ENCODE peak calls at places on chromosomes 16 and 17, in five cellular contexts. Q is A549, M is K562, S is HepG2, V is GM12878. X is an unnamed sample.

GRCh38 chr16:84356591-84357116 is 11.7 kb upstream of the ATP2C2 start:
- DNase-seq in Q (no peak), M (no peak), S (peak; percentile 68), V (no peak), X (no peak)

GRCh38 chr17:28053044-28053670 is 10.7 kb downstream of the NLK start:
- DNase-seq in Q (no peak), M (no peak), S (no peak), V (no peak), X (no peak)

GRCh38 chr16:8396463-8396862 is 193.8 kb downstream of the TMEM114 start:
- DNase-seq in Q (no peak), M (no peak), S (no peak), V (no peak), X (no peak)

GRCh38 chr16:50203681-50204080 is 50.6 kb downstream of the TENT4B start:
- DNase-seq in Q (no peak), M (no peak), S (no peak), V (no peak), X (no peak)

GRCh38 chr16:24318670-24319069 is 62.5 kb downstream of the CACNG3 start:
- DNase-seq in Q (no peak), M (no peak), S (no peak), V (no peak), X (peak; percentile 71)

GRCh38 chr17:8120520-8121443 is 2.5 kb upstream of the ALOXE3 start:
- DNase-seq in Q (peak; percentile 93), M (peak; percentile 59), S (no peak), V (peak; percentile 63), X (peak; percentile 90)

GRCh38 chr17:69056179-69056823 is 4.4 kb downstream of the ABCA9 start:
- DNase-seq in Q (no peak), M (no peak), S (no peak), V (no peak), X (no peak)

GRCh38 chr17:61809816-61810392 is 53.4 kb downstream of the BRIP1 start:
- DNase-seq in Q (no peak), M (no peak), S (no peak), V (no peak), X (no peak)

GRCh38 chr16:75288596-75289120 is 37.2 kb upstream of the BCAR1 start:
- DNase-seq in Q (no peak), M (no peak), S (no peak), V (peak; percentile 55), X (no peak)

GRCh38 chr16:29674188-29674587 is 4.8 kb upstream of the QPRT start:
- DNase-seq in Q (no peak), M (no peak), S (no peak), V (no peak), X (no peak)

GRCh38 chr16:27947696-27948095 is 115.8 kb downstream of the GSG1L start:
- DNase-seq in Q (no peak), M (no peak), S (no peak), V (no peak), X (no peak)

GRCh38 chr16:72467157-72467759 is 295.3 kb upstream of the PMFBP1 start:
- DNase-seq in Q (peak; percentile 57), M (peak; percentile 7), S (peak; percentile 69), V (no peak), X (peak; percentile 81)

GRCh38 chr17:7883781-7884386 is 4.7 kb upstream of the CHD3 start:
- DNase-seq in Q (peak; percentile 66), M (peak; percentile 42), S (no peak), V (no peak), X (no peak)

GRCh38 chr16:17544785-17545184 is 74.0 kb upstream of the XYLT1 start:
- DNase-seq in Q (peak; percentile 7), M (peak; percentile 66), S (no peak), V (no peak), X (peak; percentile 81)

GRCh38 chr17:61400058-61400785 is 579 bp downstream of the TBX2 start:
- DNase-seq in Q (peak; percentile 71), M (no peak), S (no peak), V (no peak), X (peak; percentile 52)

GRCh38 chr17:79047923-79048825 is 24.2 kb downstream of the C1QTNF1 start:
- DNase-seq in Q (no peak), M (no peak), S (no peak), V (no peak), X (no peak)

GRCh38 chr17:68514809-68515208 is 2.6 kb downstream of the PRKAR1A start:
- DNase-seq in Q (peak; percentile 20), M (no peak), S (peak; percentile 21), V (no peak), X (no peak)

GRCh38 chr16:29315916-29316517 is 90.5 kb downstream of the NPIPB11 start:
- DNase-seq in Q (no peak), M (no peak), S (no peak), V (no peak), X (peak; percentile 54)

GRCh38 chr17:73693016-73693545 is 48.8 kb upstream of the SDK2 start:
- DNase-seq in Q (no peak), M (no peak), S (no peak), V (no peak), X (no peak)

GRCh38 chr17:64491034-64491860 is 5.6 kb downstream of the POLG2 start:
- DNase-seq in Q (peak; percentile 70), M (no peak), S (peak; percentile 57), V (no peak), X (peak; percentile 56)

GRCh38 chr17:81976332-81977210 is 858 bp upstream of the ASPSCR1 start:
- DNase-seq in Q (peak; percentile 44), M (no peak), S (no peak), V (no peak), X (peak; percentile 77)

GRCh38 chr17:28723159-28723835 is 2.7 kb downstream of the TLCD1 start:
- DNase-seq in Q (no peak), M (no peak), S (no peak), V (no peak), X (no peak)

GRCh38 chr17:14752007-14752406 is 451.1 kb downstream of the HS3ST3B1 start:
- DNase-seq in Q (no peak), M (no peak), S (no peak), V (no peak), X (no peak)

GRCh38 chr16:79069118-79069517 is 531.4 kb downstream of the MAF start:
- DNase-seq in Q (no peak), M (no peak), S (no peak), V (no peak), X (no peak)

GRCh38 chr16:27428035-27428785 is 26.2 kb downstream of the IL21R start:
- DNase-seq in Q (no peak), M (no peak), S (no peak), V (no peak), X (no peak)

GRCh38 chr16:70577256-70577698 is 53.7 kb downstream of the SF3B3 start:
- DNase-seq in Q (no peak), M (no peak), S (no peak), V (no peak), X (no peak)

GRCh38 chr17:59361916-59362810 is 30.7 kb downstream of the YPEL2 start:
- DNase-seq in Q (no peak), M (no peak), S (no peak), V (peak; percentile 86), X (no peak)

GRCh38 chr17:80426671-80427326 is 11.8 kb downstream of the ENDOV start:
- DNase-seq in Q (peak; percentile 67), M (peak; percentile 89), S (peak; percentile 69), V (peak; percentile 12), X (peak; percentile 90)

GRCh38 chr16:87380875-87381274 is 2.7 kb downstream of the FBXO31 start:
- DNase-seq in Q (no peak), M (no peak), S (peak; percentile 67), V (peak; percentile 19), X (no peak)

GRCh38 chr17:46773676-46774075 is 44.8 kb downstream of the WNT3 start:
- DNase-seq in Q (no peak), M (no peak), S (no peak), V (no peak), X (no peak)

GRCh38 chr17:17434477-17434876 is 42.3 kb upstream of the MED9 start:
- DNase-seq in Q (no peak), M (no peak), S (no peak), V (no peak), X (no peak)

GRCh38 chr17:39283098-39283497 is 57.4 kb upstream of the STAC2 start:
- DNase-seq in Q (no peak), M (no peak), S (no peak), V (no peak), X (no peak)

GRCh38 chr17:39277110-39277509 is 51.4 kb upstream of the STAC2 start:
- DNase-seq in Q (no peak), M (no peak), S (no peak), V (peak; percentile 12), X (no peak)

GRCh38 chr17:39276113-39276512 is 50.4 kb upstream of the STAC2 start:
- DNase-seq in Q (no peak), M (no peak), S (no peak), V (no peak), X (no peak)

GRCh38 chr17:39283896-39284295 is 58.2 kb upstream of the STAC2 start:
- DNase-seq in Q (no peak), M (no peak), S (no peak), V (no peak), X (no peak)

GRCh38 chr17:39281806-39282205 is 56.1 kb upstream of the STAC2 start:
- DNase-seq in Q (no peak), M (peak; percentile 49), S (no peak), V (no peak), X (no peak)
- H3K4me2 ChIP-seq in Q (no peak overlapping the region), M (no peak overlapping the region), S (no peak overlapping the region), V (no peak overlapping the region), X (no peak overlapping the region)

GRCh38 chr17:76492250-76492988 is 8.8 kb downstream of the RHBDF2 start:
- DNase-seq in Q (no peak), M (no peak), S (no peak), V (peak; percentile 58), X (no peak)

GRCh38 chr17:76495663-76496400 is 5.4 kb downstream of the RHBDF2 start:
- DNase-seq in Q (no peak), M (no peak), S (no peak), V (no peak), X (no peak)

GRCh38 chr17:76491271-76492184 is 9.7 kb downstream of the RHBDF2 start:
- DNase-seq in Q (no peak), M (peak; percentile 32), S (no peak), V (no peak), X (no peak)

GRCh38 chr17:76493505-76494167 is 7.6 kb downstream of the RHBDF2 start:
- DNase-seq in Q (no peak), M (no peak), S (no peak), V (no peak), X (no peak)

DNA sequence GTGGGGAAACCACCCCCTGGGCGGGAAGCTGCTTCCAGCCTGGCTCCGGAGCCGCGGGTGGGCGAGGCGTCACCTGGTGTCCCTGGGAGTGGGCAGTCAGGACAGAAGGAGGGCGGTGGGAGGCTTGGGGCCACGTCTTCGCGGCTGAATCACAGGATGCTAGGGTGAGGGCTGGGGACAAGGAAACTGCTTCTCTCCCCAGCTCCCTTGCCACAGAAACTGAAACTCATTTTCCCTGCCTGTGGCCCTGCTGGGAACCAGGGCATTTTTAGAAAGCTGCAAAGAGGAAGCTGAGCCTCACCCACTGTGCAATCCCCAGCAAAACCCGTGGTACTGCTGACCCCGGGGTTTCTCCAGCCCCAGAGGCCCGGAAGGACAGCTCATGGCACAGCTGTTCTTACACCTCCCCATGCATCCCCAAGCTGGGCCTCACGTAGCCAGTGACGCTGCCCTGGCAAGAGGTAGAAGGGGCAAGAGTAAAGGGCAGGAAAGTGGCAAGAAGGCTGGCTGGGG is 8.2 kb downstream of the RHBDF2 start:
- DNase-seq in Q (no peak), M (no peak), S (no peak), V (peak; percentile 80), X (no peak)
- TF ChIP-seq JUNB in Q (no peak), M (no peak), S (no peak), V (no peak), X (no peak)

GRCh38 chr17:60372790-60373483 is 19.0 kb downstream of the USP32 start:
- DNase-seq in Q (peak; percentile 48), M (no peak), S (no peak), V (no peak), X (no peak)
- H3K4me2 ChIP-seq in Q (peak overlapping the region; percentile 49), M (peak overlapping the region; percentile 49), S (no peak overlapping the region), V (no peak overlapping the region), X (peak overlapping the region; percentile 53)

GRCh38 chr17:77487677-77488530 is 347.1 kb downstream of the SEC14L1 start:
- DNase-seq in Q (no peak), M (no peak), S (no peak), V (no peak), X (no peak)
- TF ChIP-seq JUNB in Q (no peak), M (no peak), S (no peak), V (no peak), X (no peak)

X was measured in GM23338.